ENCODE peak calls at places on chromosomes 4 and X, in seven cellular contexts. H is stromal cell of bone marrow; T is fibroblast of lung; Y is GM20000; V is stimulated activated CD4-positive, alpha-beta T cell treated with anti-CD3 and anti-CD28 coated beads, Interleukin-1b, Interleukin-23, amount 100 ng/mL, for 24 hours; R is AG08396; L is T-cell. F is an unnamed sample.

GRCh38 chr4:89752932-89753598 is 83.9 kb downstream of the SNCA start:
- DNase-seq in H (peak), T (peak), Y (no peak), V (no peak), R (peak), L (no peak), F (peak)

GRCh38 chr4:7973545-7973981 is 33.9 kb upstream of the AFAP1 start:
- DNase-seq in H (no peak), T (peak), Y (no peak), V (no peak), R (peak), L (no peak), F (no peak)

GRCh38 chr4:90064196-90064595 is 63.0 kb upstream of the CCSER1 start:
- DNase-seq in H (no peak), T (no peak), Y (no peak), V (no peak), R (no peak), L (no peak), F (no peak)

GRCh38 chrX:150790021-150790420 is 96.8 kb downstream of the MTMR1 start:
- DNase-seq in H (no peak), T (no peak), Y (no peak), V (no peak), R (no peak), L (no peak), F (no peak)

GRCh38 chrX:133412246-133412645 is 3.0 kb downstream of the GPC4 start:
- DNase-seq in H (no peak), T (peak), Y (no peak), V (no peak), R (peak), L (no peak), F (peak)

GRCh38 chr4:8834681-8835220 is 36.9 kb downstream of the HMX1 start:
- DNase-seq in H (no peak), T (no peak), Y (no peak), V (no peak), R (no peak), L (no peak), F (no peak)

GRCh38 chr4:7472443-7473013 is 37.8 kb upstream of the PSAPL1 start:
- DNase-seq in H (no peak), T (no peak), Y (no peak), V (no peak), R (no peak), L (no peak), F (no peak)

GRCh38 chrX:69192603-69193002 is 27.4 kb upstream of the PJA1 start:
- DNase-seq in H (no peak), T (no peak), Y (no peak), V (no peak), R (no peak), L (no peak), F (no peak)

GRCh38 chrX:10617964-10618342 is 2.4 kb downstream of the MID1 start:
- DNase-seq in H (no peak), T (peak), Y (no peak), V (no peak), R (peak), L (no peak), F (no peak)

GRCh38 chrX:16739574-16739973 is 20.2 kb downstream of the SYAP1 start:
- DNase-seq in H (no peak), T (no peak), Y (no peak), V (no peak), R (no peak), L (no peak), F (no peak)

GRCh38 chrX:53048169-53049126 is at the start of gene GPR173:
- DNase-seq in H (peak), T (peak), Y (no peak), V (no peak), R (peak), L (no peak), F (peak)

GRCh38 chrX:135087867-135088266 is 32.5 kb downstream of the ETDB start:
- DNase-seq in H (no peak), T (no peak), Y (no peak), V (no peak), R (no peak), L (no peak), F (no peak)

GRCh38 chrX:13898603-13899002 is 81.7 kb upstream of the GPM6B start:
- DNase-seq in H (no peak), T (peak), Y (no peak), V (no peak), R (no peak), L (no peak), F (no peak)

GRCh38 chr4:26077840-26078239 is 163.8 kb downstream of the SMIM20 start:
- DNase-seq in H (no peak), T (no peak), Y (no peak), V (no peak), R (no peak), L (no peak), F (no peak)

GRCh38 chrX:6002056-6002455 is 226.6 kb downstream of the NLGN4X start:
- DNase-seq in H (no peak), T (no peak), Y (no peak), V (no peak), R (no peak), L (no peak), F (no peak)

GRCh38 chr4:87270144-87270543 is 49.7 kb upstream of the KLHL8 start:
- DNase-seq in H (peak), T (peak), Y (peak), V (no peak), R (peak), L (no peak), F (no peak)

GRCh38 chrX:48467331-48467761 is 2.7 kb downstream of the SLC38A5 start:
- DNase-seq in H (no peak), T (no peak), Y (no peak), V (no peak), R (peak), L (no peak), F (no peak)

GRCh38 chr4:138892483-138893386 is 122.8 kb upstream of the NOCT start:
- DNase-seq in H (no peak), T (peak), Y (no peak), V (no peak), R (no peak), L (no peak), F (no peak)

GRCh38 chr4:69066945-69067344 is 29.3 kb upstream of the UGT2B7 start:
- DNase-seq in H (no peak), T (peak), Y (no peak), V (no peak), R (no peak), L (no peak), F (no peak)

GRCh38 chr4:128979934-128980333 is 113.4 kb downstream of the SCLT1 start:
- DNase-seq in H (peak), T (peak), Y (no peak), V (no peak), R (peak), L (no peak), F (peak)

GRCh38 chrX:2696698-2697215 is 5.7 kb downstream of the CD99 start:
- DNase-seq in H (peak), T (peak), Y (peak), V (peak), R (peak), L (peak), F (no peak)

GRCh38 chrX:30060718-30061117 is 154.6 kb upstream of the MAGEB2 start:
- DNase-seq in H (peak), T (peak), Y (no peak), V (no peak), R (no peak), L (no peak), F (no peak)

GRCh38 chr4:4659871-4660651 is 118.2 kb upstream of the STX18 start:
- DNase-seq in H (peak), T (peak), Y (no peak), V (no peak), R (peak), L (no peak), F (no peak)

GRCh38 chr4:150717952-150718351 is 136.0 kb downstream of the MAB21L2 start:
- DNase-seq in H (no peak), T (no peak), Y (no peak), V (no peak), R (no peak), L (no peak), F (no peak)

GRCh38 chrX:116173006-116173405 is 2.5 kb downstream of the AGTR2 start:
- DNase-seq in H (no peak), T (no peak), Y (no peak), V (no peak), R (no peak), L (no peak), F (no peak)

F was measured in retinal pigment epithelial cell.